ENCODE peak calls at places on chromosomes 1 and 21, in nine cellular contexts. I, Q, S, P, R, B, O, F and H are unnamed samples.

GRCh38 chr21:26846036-26846931 is 1.1 kb upstream of the ADAMTS1 start:
- DNase-seq in B (peak), Q (no peak), F (peak), S (peak), I (peak), P (no peak), O (no peak), R (peak), H (no peak)

GRCh38 chr1:972726-973458 is 6.6 kb downstream of the PLEKHN1 start:
- DNase-seq in S (peak), I (no peak), Q (no peak), P (no peak), O (no peak), F (peak), B (no peak), R (no peak), H (no peak)

GRCh38 chr1:209769171-209769904 is 13.5 kb downstream of the TRAF3IP3 start:
- DNase-seq in Q (peak), S (peak), B (no peak), O (peak), R (no peak), I (peak), F (peak), P (peak), H (peak)

GRCh38 chr1:15950302-15950701 is 25.6 kb downstream of the ZBTB17 start:
- DNase-seq in R (no peak), S (no peak), Q (no peak), I (no peak), B (no peak), O (no peak), P (no peak), F (no peak), H (no peak)

GRCh38 chr1:236421022-236421421 is 26.9 kb downstream of the EDARADD start:
- DNase-seq in F (no peak), R (no peak), P (no peak), B (no peak), Q (no peak), I (peak), S (no peak), O (peak), H (peak)

GRCh38 chr1:62234709-62235108 is 40.1 kb downstream of the L1TD1 start:
- DNase-seq in O (no peak), Q (no peak), F (no peak), P (no peak), R (no peak), S (no peak), B (no peak), I (no peak), H (no peak)

GRCh38 chr1:8477199-8477982 is 159.5 kb downstream of the SLC45A1 start:
- DNase-seq in B (no peak), O (peak), R (no peak), S (no peak), F (no peak), Q (peak), I (peak), P (peak), H (no peak)

GRCh38 chr1:26771643-26772321 is 16.0 kb upstream of the PIGV start:
- DNase-seq in S (peak), F (no peak), I (peak), P (peak), R (peak), Q (peak), O (peak), B (no peak), H (peak)

GRCh38 chr1:226647719-226648118 is 91.4 kb downstream of the ITPKB start:
- DNase-seq in P (no peak), B (no peak), O (no peak), Q (no peak), I (no peak), S (peak), F (no peak), R (no peak), H (no peak)

GRCh38 chr21:33825898-33826297 is 89.7 kb downstream of the ATP5PO start:
- DNase-seq in R (no peak), F (no peak), Q (peak), I (peak), P (no peak), B (no peak), O (peak), S (no peak), H (no peak)

GRCh38 chr1:79460773-79461436 is 454.4 kb upstream of the ADGRL4 start:
- DNase-seq in O (no peak), R (no peak), S (no peak), B (no peak), Q (no peak), P (no peak), F (no peak), I (no peak), H (no peak)

GRCh38 chr1:41783189-41783639 is 135.5 kb downstream of the HIVEP3 start:
- DNase-seq in F (no peak), P (peak), I (peak), O (peak), S (no peak), R (no peak), Q (peak), B (no peak), H (peak)

GRCh38 chr1:201354151-201354900 is 23.2 kb downstream of the TNNT2 start:
- DNase-seq in B (no peak), P (no peak), I (no peak), O (no peak), R (no peak), S (no peak), F (no peak), Q (no peak), H (no peak)

GRCh38 chr1:1921459-1921862 is 2.4 kb upstream of the TMEM52 start:
- DNase-seq in P (no peak), I (no peak), O (no peak), R (no peak), B (no peak), F (no peak), Q (no peak), S (peak), H (no peak)

GRCh38 chr1:47785561-47786271 is 211.5 kb downstream of the TRABD2B start:
- DNase-seq in F (peak), I (no peak), S (peak), B (peak), P (no peak), O (no peak), Q (no peak), R (peak), H (no peak)

GRCh38 chr1:204340137-204340536 is 19.6 kb downstream of the PLEKHA6 start:
- DNase-seq in Q (no peak), P (no peak), B (peak), F (no peak), O (no peak), S (no peak), I (no peak), R (no peak), H (no peak)

GRCh38 chr1:234706199-234706598 is 96.2 kb upstream of the IRF2BP2 start:
- DNase-seq in I (no peak), P (no peak), B (no peak), F (no peak), R (no peak), Q (no peak), S (no peak), O (no peak), H (no peak)

GRCh38 chr21:46636550-46637289 is 1.2 kb downstream of the PRMT2 start:
- DNase-seq in S (no peak), R (no peak), F (no peak), Q (no peak), B (no peak), I (no peak), O (no peak), P (no peak), H (no peak)

GRCh38 chr1:192270398-192270797 is 46.4 kb upstream of the RGS21 start:
- DNase-seq in P (no peak), S (no peak), O (no peak), B (no peak), R (no peak), Q (no peak), I (no peak), F (no peak), H (no peak)

GRCh38 chr1:205927247-205927646 is 16.0 kb downstream of the SLC26A9 start:
- DNase-seq in B (no peak), P (no peak), R (no peak), O (no peak), S (no peak), F (no peak), Q (no peak), I (no peak), H (no peak)

GRCh38 chr1:219575563-219575962 is 37.3 kb downstream of the ZC3H11B start:
- DNase-seq in Q (no peak), O (no peak), R (no peak), F (no peak), B (no peak), P (no peak), I (no peak), S (no peak), H (no peak)

GRCh38 chr1:241701483-241702290 is 49.6 kb downstream of the WDR64 start:
- DNase-seq in B (no peak), R (no peak), Q (peak), S (no peak), O (no peak), P (peak), I (peak), F (no peak), H (no peak)

GRCh38 chr1:35825255-35825654 is 17.4 kb downstream of the AGO4 start:
- DNase-seq in R (no peak), S (no peak), P (no peak), Q (no peak), I (peak), O (no peak), B (no peak), F (no peak), H (no peak)

GRCh38 chr1:156627313-156627880 is 8.2 kb downstream of the HAPLN2 start:
- DNase-seq in R (peak), I (peak), F (no peak), O (no peak), S (no peak), B (peak), Q (no peak), P (no peak), H (no peak)

GRCh38 chr1:87778896-87779295 is 450.2 kb downstream of the LMO4 start:
- DNase-seq in I (peak), S (no peak), Q (no peak), B (no peak), R (no peak), O (no peak), F (no peak), P (no peak), H (no peak)

GRCh38 chr1:214492405-214493075 is 58.9 kb downstream of the PTPN14 start:
- DNase-seq in I (no peak), B (no peak), O (no peak), S (peak), F (no peak), R (no peak), Q (no peak), P (no peak), H (no peak)

GRCh38 chr1:103333141-103333540 is 192.4 kb upstream of the RNPC3 start:
- DNase-seq in B (no peak), P (no peak), R (no peak), I (no peak), F (no peak), O (no peak), Q (no peak), S (no peak), H (no peak)

GRCh38 chr21:15558884-15559283 is 170.9 kb upstream of the USP25 start:
- DNase-seq in R (no peak), S (no peak), P (no peak), O (no peak), F (no peak), I (no peak), Q (no peak), B (no peak), H (no peak)

GRCh38 chr1:21378705-21379494 is 61.0 kb upstream of the NBPF3 start:
- DNase-seq in S (no peak), O (no peak), Q (no peak), B (no peak), P (no peak), I (peak), F (no peak), R (no peak), H (no peak)

GRCh38 chr21:39707316-39707715 is 37.7 kb upstream of the IGSF5 start:
- DNase-seq in R (no peak), S (no peak), I (no peak), F (no peak), O (no peak), B (no peak), Q (no peak), P (no peak), H (no peak)

GRCh38 chr1:228794173-228794572 is 58.9 kb downstream of the RHOU start:
- DNase-seq in S (no peak), I (peak), F (no peak), Q (no peak), O (no peak), P (no peak), B (no peak), R (no peak), H (no peak)

GRCh38 chr1:153515504-153516394 is 20.0 kb downstream of the S100A6 start:
- DNase-seq in F (no peak), B (no peak), R (no peak), P (no peak), Q (no peak), S (no peak), O (no peak), I (no peak), H (no peak)

GRCh38 chr1:93338426-93338825 is 7.3 kb upstream of the DR1 start:
- DNase-seq in O (peak), I (peak), F (no peak), S (no peak), P (peak), Q (no peak), R (no peak), B (no peak), H (peak)

GRCh38 chr21:32256873-32257620 is 21.8 kb downstream of the MIS18A start:
- DNase-seq in O (peak), I (peak), F (peak), P (peak), S (peak), R (peak), Q (peak), B (no peak), H (peak)

GRCh38 chr1:48645883-48646282 is 130.8 kb downstream of the BEND5 start:
- DNase-seq in S (no peak), Q (no peak), P (no peak), R (no peak), B (no peak), O (no peak), I (no peak), F (no peak), H (no peak)

GRCh38 chr1:31712041-31712440 is 8.2 kb upstream of the COL16A1 start:
- DNase-seq in I (peak), Q (no peak), O (no peak), S (no peak), P (no peak), R (no peak), B (no peak), F (no peak), H (no peak)

GRCh38 chr21:19565587-19565986 is 1162.0 kb upstream of the TMPRSS15 start:
- DNase-seq in I (no peak), O (no peak), F (no peak), P (no peak), R (no peak), S (no peak), Q (no peak), B (no peak), H (no peak)

GRCh38 chr21:37467082-37467481 is 100.5 kb downstream of the DYRK1A start:
- DNase-seq in S (no peak), O (no peak), P (no peak), F (no peak), I (peak), B (no peak), R (no peak), Q (no peak), H (no peak)